ENCODE peak calls at places on chromosomes 11 and 22, in ten cellular contexts. One of them, this sample, is unnamed.
A peak's percentile ranks its signal among the peaks of the same experiment; 100 is the strongest.

GRCh38 chr11:43917851-43918250 is 24.6 kb upstream of the C11orf96 start:
- DNase-seq in transverse colon: no peak
- DNase-seq in naive thymus-derived CD4-positive, alpha-beta T cell: no peak
- DNase-seq in mesendoderm: no peak
- DNase-seq in HCT116: no peak
- DNase-seq in upper lobe of right lung: no peak
- DNase-seq in psoas muscle: no peak
- DNase-seq in heart left ventricle: no peak
- DNase-seq in GM23248: no peak
- DNase-seq in OCI-LY7: no peak
- DNase-seq in this sample: no peak

GRCh38 chr11:10694481-10695239 is 1.1 kb upstream of the IRAG1 start:
- DNase-seq in naive thymus-derived CD4-positive, alpha-beta T cell: no peak
- DNase-seq in mesendoderm: no peak
- DNase-seq in psoas muscle: no peak
- DNase-seq in heart left ventricle: no peak
- DNase-seq in transverse colon: no peak
- DNase-seq in OCI-LY7: no peak
- DNase-seq in HCT116: no peak
- DNase-seq in upper lobe of right lung: no peak
- DNase-seq in GM23248: peak; percentile 74
- DNase-seq in this sample: no peak

GRCh38 chr11:3971756-3972404 is 116.4 kb downstream of the STIM1 start:
- DNase-seq in mesendoderm: no peak
- DNase-seq in GM23248: peak; percentile 60
- DNase-seq in OCI-LY7: no peak
- DNase-seq in HCT116: no peak
- DNase-seq in psoas muscle: no peak
- DNase-seq in naive thymus-derived CD4-positive, alpha-beta T cell: no peak
- DNase-seq in transverse colon: no peak
- DNase-seq in upper lobe of right lung: no peak
- DNase-seq in heart left ventricle: no peak
- DNase-seq in this sample: no peak

GRCh38 chr11:42972741-42973140 is 339.1 kb upstream of the API5 start:
- DNase-seq in OCI-LY7: no peak
- DNase-seq in upper lobe of right lung: no peak
- DNase-seq in mesendoderm: peak; percentile 11
- DNase-seq in transverse colon: no peak
- DNase-seq in heart left ventricle: no peak
- DNase-seq in HCT116: no peak
- DNase-seq in psoas muscle: no peak
- DNase-seq in naive thymus-derived CD4-positive, alpha-beta T cell: no peak
- DNase-seq in GM23248: no peak
- DNase-seq in this sample: no peak

GRCh38 chr22:31055322-31056159 is 25.6 kb upstream of the SMTN start:
- DNase-seq in upper lobe of right lung: peak; percentile 94
- DNase-seq in naive thymus-derived CD4-positive, alpha-beta T cell: no peak
- DNase-seq in mesendoderm: peak; percentile 86
- DNase-seq in OCI-LY7: no peak
- DNase-seq in heart left ventricle: peak; percentile 76
- DNase-seq in transverse colon: peak; percentile 82
- DNase-seq in HCT116: no peak
- DNase-seq in GM23248: peak; percentile 99
- DNase-seq in psoas muscle: peak; percentile 86
- DNase-seq in this sample: no peak

GRCh38 chr22:45497268-45497667 is 5.4 kb upstream of the FBLN1 start:
- DNase-seq in mesendoderm: no peak
- DNase-seq in GM23248: peak; percentile 35
- DNase-seq in heart left ventricle: no peak
- DNase-seq in psoas muscle: no peak
- DNase-seq in OCI-LY7: no peak
- DNase-seq in upper lobe of right lung: no peak
- DNase-seq in HCT116: no peak
- DNase-seq in naive thymus-derived CD4-positive, alpha-beta T cell: no peak
- DNase-seq in transverse colon: no peak
- DNase-seq in this sample: no peak

GRCh38 chr11:705646-706438 is at the start of gene EPS8L2:
- DNase-seq in psoas muscle: peak; percentile 34
- DNase-seq in transverse colon: peak; percentile 89
- DNase-seq in heart left ventricle: no peak
- DNase-seq in OCI-LY7: no peak
- DNase-seq in mesendoderm: no peak
- DNase-seq in HCT116: no peak
- DNase-seq in naive thymus-derived CD4-positive, alpha-beta T cell: no peak
- DNase-seq in GM23248: peak; percentile 46
- DNase-seq in upper lobe of right lung: peak; percentile 89
- DNase-seq in this sample: no peak

GRCh38 chr11:45847908-45848316 is 637 bp downstream of the CRY2 start:
- DNase-seq in GM23248: peak; percentile 82
- DNase-seq in heart left ventricle: peak; percentile 64
- DNase-seq in HCT116: no peak
- DNase-seq in OCI-LY7: peak; percentile 69
- DNase-seq in naive thymus-derived CD4-positive, alpha-beta T cell: peak; percentile 53
- DNase-seq in upper lobe of right lung: peak; percentile 74
- DNase-seq in mesendoderm: peak; percentile 90
- DNase-seq in psoas muscle: peak; percentile 47
- DNase-seq in transverse colon: peak; percentile 57
- DNase-seq in this sample: peak; percentile 66

GRCh38 chr11:33618956-33619355 is 81.7 kb downstream of the C11orf91 start:
- DNase-seq in psoas muscle: no peak
- DNase-seq in upper lobe of right lung: no peak
- DNase-seq in transverse colon: no peak
- DNase-seq in heart left ventricle: no peak
- DNase-seq in mesendoderm: no peak
- DNase-seq in naive thymus-derived CD4-positive, alpha-beta T cell: no peak
- DNase-seq in OCI-LY7: no peak
- DNase-seq in HCT116: no peak
- DNase-seq in GM23248: no peak
- DNase-seq in this sample: no peak

GRCh38 chr11:33358150-33358831 is 101.1 kb downstream of the HIPK3 start:
- DNase-seq in GM23248: no peak
- DNase-seq in mesendoderm: no peak
- DNase-seq in HCT116: no peak
- DNase-seq in upper lobe of right lung: no peak
- DNase-seq in heart left ventricle: no peak
- DNase-seq in transverse colon: no peak
- DNase-seq in naive thymus-derived CD4-positive, alpha-beta T cell: no peak
- DNase-seq in OCI-LY7: no peak
- DNase-seq in psoas muscle: no peak
- DNase-seq in this sample: no peak

GRCh38 chr11:33160147-33160546 is 1.1 kb downstream of the CSTF3 start:
- DNase-seq in GM23248: peak; percentile 71
- DNase-seq in HCT116: no peak
- DNase-seq in upper lobe of right lung: no peak
- DNase-seq in naive thymus-derived CD4-positive, alpha-beta T cell: no peak
- DNase-seq in psoas muscle: no peak
- DNase-seq in OCI-LY7: peak; percentile 41
- DNase-seq in mesendoderm: peak; percentile 70
- DNase-seq in transverse colon: no peak
- DNase-seq in heart left ventricle: no peak
- DNase-seq in this sample: no peak

GRCh38 chr22:31036671-31037550 is 44.2 kb upstream of the SMTN start:
- DNase-seq in heart left ventricle: no peak
- DNase-seq in transverse colon: peak; percentile 34
- DNase-seq in upper lobe of right lung: no peak
- DNase-seq in naive thymus-derived CD4-positive, alpha-beta T cell: no peak
- DNase-seq in mesendoderm: no peak
- DNase-seq in psoas muscle: peak; percentile 30
- DNase-seq in OCI-LY7: no peak
- DNase-seq in GM23248: peak; percentile 84
- DNase-seq in HCT116: no peak
- DNase-seq in this sample: no peak

DNA sequence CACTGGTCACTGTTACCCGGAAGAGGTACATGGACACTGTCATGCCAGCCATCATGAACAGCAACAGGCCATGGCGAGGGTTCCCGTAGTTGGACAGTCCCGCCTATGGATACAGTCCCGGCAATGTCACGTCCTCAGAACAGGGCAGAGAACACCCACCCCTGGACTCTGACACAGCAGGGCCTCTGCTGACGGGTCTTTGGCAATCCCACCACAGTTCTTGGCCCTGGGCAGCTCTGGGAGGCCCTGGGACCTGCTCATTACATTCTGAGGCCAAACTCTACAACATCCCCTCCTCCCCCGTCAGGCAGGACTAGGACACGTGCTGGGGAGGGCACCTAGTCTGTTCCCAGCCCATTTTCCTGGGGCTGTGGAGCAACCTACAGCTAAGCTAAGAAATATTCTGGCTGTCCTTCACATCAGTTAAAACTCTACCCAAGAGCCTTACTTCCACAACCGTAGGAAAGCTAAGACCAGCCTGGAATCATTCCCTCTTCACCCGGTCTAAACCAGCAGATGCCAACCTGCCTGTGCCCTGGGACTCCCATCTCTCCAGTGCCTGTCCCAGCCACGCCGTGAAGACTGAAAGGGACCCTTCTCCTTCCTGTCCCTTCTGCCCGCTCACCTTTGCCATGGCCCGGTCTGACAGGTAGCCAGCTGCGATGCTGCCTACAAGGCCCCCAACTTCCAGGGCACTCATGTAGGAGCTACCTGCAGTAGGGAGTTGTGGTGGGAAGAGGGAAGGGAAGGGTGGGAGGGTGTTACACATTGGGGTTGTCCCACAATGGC is 4.5 kb downstream of the SLC37A4 start:
- DNase-seq in OCI-LY7: no peak
- DNase-seq in HCT116: no peak
- DNase-seq in heart left ventricle: no peak
- DNase-seq in psoas muscle: no peak
- DNase-seq in upper lobe of right lung: no peak
- DNase-seq in mesendoderm: no peak
- DNase-seq in naive thymus-derived CD4-positive, alpha-beta T cell: no peak
- DNase-seq in transverse colon: no peak
- DNase-seq in GM23248: no peak
- DNase-seq in this sample: no peak
- H3K36me3 ChIP-seq in OCI-LY7: peaks cover 50% of the 10 kb centered on the region
- H3K36me3 ChIP-seq in HCT116: peaks cover 37% of the 10 kb centered on the region
- H3K36me3 ChIP-seq in heart left ventricle: peaks cover 54% of the 10 kb centered on the region
- H3K36me3 ChIP-seq in psoas muscle: peaks cover 53% of the 10 kb centered on the region
- H3K36me3 ChIP-seq in upper lobe of right lung: peaks cover 48% of the 10 kb centered on the region
- H3K36me3 ChIP-seq in mesendoderm: peaks cover 2% of the 10 kb centered on the region
- H3K36me3 ChIP-seq in naive thymus-derived CD4-positive, alpha-beta T cell: peaks cover 14% of the 10 kb centered on the region
- H3K36me3 ChIP-seq in transverse colon: peaks cover 10% of the 10 kb centered on the region
- H3K36me3 ChIP-seq in GM23248: peaks cover 12% of the 10 kb centered on the region
- H3K36me3 ChIP-seq in this sample: peaks cover 34% of the 10 kb centered on the region

GRCh38 chr22:39317756-39318506 is 1.5 kb downstream of the RPL3 start:
- DNase-seq in naive thymus-derived CD4-positive, alpha-beta T cell: no peak
- DNase-seq in psoas muscle: no peak
- DNase-seq in heart left ventricle: no peak
- DNase-seq in upper lobe of right lung: no peak
- DNase-seq in GM23248: peak; percentile 81
- DNase-seq in OCI-LY7: peak; percentile 24
- DNase-seq in HCT116: no peak
- DNase-seq in transverse colon: no peak
- DNase-seq in mesendoderm: no peak
- DNase-seq in this sample: no peak
- H3K27ac ChIP-seq in naive thymus-derived CD4-positive, alpha-beta T cell: peak overlapping the region; percentile 90
- H3K27ac ChIP-seq in psoas muscle: peak overlapping the region; percentile 95
- H3K27ac ChIP-seq in heart left ventricle: peak overlapping the region; percentile 96
- H3K27ac ChIP-seq in upper lobe of right lung: peak overlapping the region; percentile 98
- H3K27ac ChIP-seq in GM23248: peak overlapping the region; percentile 97
- H3K27ac ChIP-seq in OCI-LY7: peak overlapping the region; percentile 82
- H3K27ac ChIP-seq in HCT116: peak overlapping the region; percentile 100
- H3K27ac ChIP-seq in transverse colon: peak overlapping the region; percentile 97
- H3K27ac ChIP-seq in mesendoderm: peak overlapping the region; percentile 96
- H3K27ac ChIP-seq in this sample: peak overlapping the region; percentile 83

GRCh38 chr22:41642711-41643110 is 21.6 kb downstream of the XRCC6 start:
- DNase-seq in heart left ventricle: no peak
- DNase-seq in psoas muscle: no peak
- DNase-seq in GM23248: peak; percentile 60
- DNase-seq in upper lobe of right lung: no peak
- DNase-seq in OCI-LY7: no peak
- DNase-seq in mesendoderm: no peak
- DNase-seq in HCT116: no peak
- DNase-seq in transverse colon: no peak
- DNase-seq in naive thymus-derived CD4-positive, alpha-beta T cell: no peak
- DNase-seq in this sample: no peak
- H3K36me3 ChIP-seq in heart left ventricle: peaks cover 98% of the 10 kb centered on the region
- H3K36me3 ChIP-seq in psoas muscle: peaks cover 98% of the 10 kb centered on the region
- H3K36me3 ChIP-seq in GM23248: peaks cover 56% of the 10 kb centered on the region
- H3K36me3 ChIP-seq in upper lobe of right lung: peaks cover 99% of the 10 kb centered on the region
- H3K36me3 ChIP-seq in OCI-LY7: peaks cover 96% of the 10 kb centered on the region
- H3K36me3 ChIP-seq in mesendoderm: peaks cover 22% of the 10 kb centered on the region
- H3K36me3 ChIP-seq in HCT116: peaks cover 68% of the 10 kb centered on the region
- H3K36me3 ChIP-seq in transverse colon: peaks cover 57% of the 10 kb centered on the region
- H3K36me3 ChIP-seq in naive thymus-derived CD4-positive, alpha-beta T cell: peaks cover 27% of the 10 kb centered on the region
- H3K36me3 ChIP-seq in this sample: peaks cover 63% of the 10 kb centered on the region

GRCh38 chr22:25038771-25039170 is 86.3 kb downstream of the KIAA1671 start:
- DNase-seq in heart left ventricle: no peak
- DNase-seq in OCI-LY7: no peak
- DNase-seq in transverse colon: no peak
- DNase-seq in naive thymus-derived CD4-positive, alpha-beta T cell: no peak
- DNase-seq in psoas muscle: no peak
- DNase-seq in upper lobe of right lung: no peak
- DNase-seq in mesendoderm: no peak
- DNase-seq in HCT116: no peak
- DNase-seq in GM23248: no peak
- DNase-seq in this sample: no peak

GRCh38 chr22:25035715-25036114 is 83.2 kb downstream of the KIAA1671 start:
- DNase-seq in psoas muscle: no peak
- DNase-seq in HCT116: no peak
- DNase-seq in mesendoderm: no peak
- DNase-seq in naive thymus-derived CD4-positive, alpha-beta T cell: no peak
- DNase-seq in heart left ventricle: no peak
- DNase-seq in OCI-LY7: no peak
- DNase-seq in GM23248: no peak
- DNase-seq in transverse colon: no peak
- DNase-seq in upper lobe of right lung: no peak
- DNase-seq in this sample: no peak

GRCh38 chr22:25039255-25039654 is 86.7 kb downstream of the KIAA1671 start:
- DNase-seq in GM23248: no peak
- DNase-seq in naive thymus-derived CD4-positive, alpha-beta T cell: no peak
- DNase-seq in mesendoderm: no peak
- DNase-seq in HCT116: no peak
- DNase-seq in OCI-LY7: no peak
- DNase-seq in transverse colon: no peak
- DNase-seq in psoas muscle: no peak
- DNase-seq in upper lobe of right lung: no peak
- DNase-seq in heart left ventricle: no peak
- DNase-seq in this sample: no peak

GRCh38 chr22:25038239-25038638 is 85.7 kb downstream of the KIAA1671 start:
- DNase-seq in mesendoderm: no peak
- DNase-seq in heart left ventricle: no peak
- DNase-seq in naive thymus-derived CD4-positive, alpha-beta T cell: no peak
- DNase-seq in upper lobe of right lung: no peak
- DNase-seq in OCI-LY7: no peak
- DNase-seq in psoas muscle: no peak
- DNase-seq in GM23248: no peak
- DNase-seq in transverse colon: no peak
- DNase-seq in HCT116: no peak
- DNase-seq in this sample: no peak

GRCh38 chr22:25039754-25040153 is 87.2 kb downstream of the KIAA1671 start:
- DNase-seq in transverse colon: no peak
- DNase-seq in HCT116: no peak
- DNase-seq in OCI-LY7: no peak
- DNase-seq in upper lobe of right lung: no peak
- DNase-seq in GM23248: no peak
- DNase-seq in psoas muscle: no peak
- DNase-seq in mesendoderm: no peak
- DNase-seq in naive thymus-derived CD4-positive, alpha-beta T cell: no peak
- DNase-seq in heart left ventricle: no peak
- DNase-seq in this sample: no peak
- H3K27ac ChIP-seq in transverse colon: no peak overlapping the region
- H3K27ac ChIP-seq in HCT116: no peak overlapping the region
- H3K27ac ChIP-seq in OCI-LY7: no peak overlapping the region
- H3K27ac ChIP-seq in upper lobe of right lung: no peak overlapping the region
- H3K27ac ChIP-seq in GM23248: no peak overlapping the region
- H3K27ac ChIP-seq in psoas muscle: no peak overlapping the region
- H3K27ac ChIP-seq in mesendoderm: no peak overlapping the region
- H3K27ac ChIP-seq in naive thymus-derived CD4-positive, alpha-beta T cell: no peak overlapping the region
- H3K27ac ChIP-seq in heart left ventricle: no peak overlapping the region
- H3K27ac ChIP-seq in this sample: no peak overlapping the region

GRCh38 chr11:62137881-62138629 is 14.2 kb downstream of the INCENP start:
- DNase-seq in OCI-LY7: no peak
- DNase-seq in GM23248: no peak
- DNase-seq in psoas muscle: no peak
- DNase-seq in mesendoderm: no peak
- DNase-seq in HCT116: no peak
- DNase-seq in heart left ventricle: no peak
- DNase-seq in upper lobe of right lung: no peak
- DNase-seq in naive thymus-derived CD4-positive, alpha-beta T cell: no peak
- DNase-seq in transverse colon: no peak
- DNase-seq in this sample: no peak
- H3K36me3 ChIP-seq in OCI-LY7: peaks cover 98% of the 10 kb centered on the region
- H3K36me3 ChIP-seq in GM23248: no peaks in the 10 kb centered on the region
- H3K36me3 ChIP-seq in psoas muscle: peaks cover 51% of the 10 kb centered on the region
- H3K36me3 ChIP-seq in mesendoderm: peaks cover 25% of the 10 kb centered on the region
- H3K36me3 ChIP-seq in HCT116: peaks cover 38% of the 10 kb centered on the region
- H3K36me3 ChIP-seq in heart left ventricle: peaks cover 56% of the 10 kb centered on the region
- H3K36me3 ChIP-seq in upper lobe of right lung: peaks cover 28% of the 10 kb centered on the region
- H3K36me3 ChIP-seq in naive thymus-derived CD4-positive, alpha-beta T cell: no peaks in the 10 kb centered on the region
- H3K36me3 ChIP-seq in transverse colon: peaks cover 10% of the 10 kb centered on the region
- H3K36me3 ChIP-seq in this sample: peaks cover 36% of the 10 kb centered on the region

This sample was measured in CD4-positive, alpha-beta memory T cell.